ENCODE peak calls at places on chromosomes 4 and X, in six cellular contexts. One of them, this sample, is unnamed.

GRCh38 chrX:120274958-120275357 is 24.3 kb downstream of the ZBTB33 start:
- DNase-seq in brain microvascular endothelial cell: no peak
- DNase-seq in AG04450: no peak
- DNase-seq in endothelial cell: no peak
- DNase-seq in ovary: no peak
- DNase-seq in GM12865: no peak
- DNase-seq in this sample: no peak

GRCh38 chr4:184153781-184154542 is 63.7 kb downstream of the ENPP6 start:
- DNase-seq in ovary: no peak
- DNase-seq in GM12865: no peak
- DNase-seq in brain microvascular endothelial cell: no peak
- DNase-seq in AG04450: no peak
- DNase-seq in endothelial cell: no peak
- DNase-seq in this sample: no peak

GRCh38 chr4:88091378-88091777 is 67.1 kb downstream of the ABCG2 start:
- DNase-seq in AG04450: no peak
- DNase-seq in GM12865: no peak
- DNase-seq in endothelial cell: no peak
- DNase-seq in ovary: no peak
- DNase-seq in brain microvascular endothelial cell: no peak
- DNase-seq in this sample: no peak

GRCh38 chr4:52911684-52912294 is 49.7 kb downstream of the RASL11B start:
- DNase-seq in AG04450: no peak
- DNase-seq in ovary: peak
- DNase-seq in brain microvascular endothelial cell: peak
- DNase-seq in GM12865: peak
- DNase-seq in endothelial cell: peak
- DNase-seq in this sample: peak

GRCh38 chr4:4693755-4694295 is 152.0 kb upstream of the STX18 start:
- DNase-seq in ovary: no peak
- DNase-seq in brain microvascular endothelial cell: no peak
- DNase-seq in GM12865: no peak
- DNase-seq in AG04450: no peak
- DNase-seq in endothelial cell: no peak
- DNase-seq in this sample: no peak

GRCh38 chrX:1686642-1687041 is 71.8 kb downstream of the ASMT start:
- DNase-seq in GM12865: no peak
- DNase-seq in endothelial cell: no peak
- DNase-seq in ovary: no peak
- DNase-seq in AG04450: no peak
- DNase-seq in brain microvascular endothelial cell: peak
- DNase-seq in this sample: no peak

GRCh38 chr4:46793036-46793435 is 116.0 kb downstream of the COX7B2 start:
- DNase-seq in brain microvascular endothelial cell: no peak
- DNase-seq in endothelial cell: no peak
- DNase-seq in ovary: no peak
- DNase-seq in AG04450: no peak
- DNase-seq in GM12865: no peak
- DNase-seq in this sample: no peak

GRCh38 chr4:174284181-174284886 is 623 bp downstream of the CEP44 start:
- DNase-seq in GM12865: peak
- DNase-seq in brain microvascular endothelial cell: peak
- DNase-seq in AG04450: peak
- DNase-seq in endothelial cell: no peak
- DNase-seq in ovary: no peak
- DNase-seq in this sample: no peak

GRCh38 chr4:176587920-176588319 is 204.8 kb downstream of the VEGFC start:
- DNase-seq in GM12865: no peak
- DNase-seq in ovary: no peak
- DNase-seq in brain microvascular endothelial cell: peak
- DNase-seq in endothelial cell: no peak
- DNase-seq in AG04450: peak
- DNase-seq in this sample: no peak

GRCh38 chr4:14218641-14219040 is 591.1 kb upstream of the BOD1L1 start:
- DNase-seq in endothelial cell: no peak
- DNase-seq in GM12865: no peak
- DNase-seq in AG04450: no peak
- DNase-seq in ovary: no peak
- DNase-seq in brain microvascular endothelial cell: no peak
- DNase-seq in this sample: peak

GRCh38 chr4:77072195-77072753 is 3.5 kb downstream of the CCNI start:
- DNase-seq in AG04450: no peak
- DNase-seq in GM12865: peak
- DNase-seq in ovary: no peak
- DNase-seq in endothelial cell: no peak
- DNase-seq in brain microvascular endothelial cell: no peak
- DNase-seq in this sample: peak

GRCh38 chr4:1632109-1633104 is 51.7 kb downstream of the FAM53A start:
- DNase-seq in ovary: no peak
- DNase-seq in GM12865: no peak
- DNase-seq in AG04450: no peak
- DNase-seq in endothelial cell: no peak
- DNase-seq in brain microvascular endothelial cell: no peak
- DNase-seq in this sample: no peak

GRCh38 chr4:93199492-93199891 is 629.1 kb upstream of the ATOH1 start:
- DNase-seq in brain microvascular endothelial cell: peak
- DNase-seq in GM12865: peak
- DNase-seq in endothelial cell: peak
- DNase-seq in ovary: no peak
- DNase-seq in AG04450: no peak
- DNase-seq in this sample: no peak

GRCh38 chrX:152843852-152844251 is 13.0 kb downstream of the NSDHL start:
- DNase-seq in AG04450: no peak
- DNase-seq in brain microvascular endothelial cell: no peak
- DNase-seq in endothelial cell: no peak
- DNase-seq in GM12865: no peak
- DNase-seq in ovary: no peak
- DNase-seq in this sample: no peak

GRCh38 chr4:96472103-96472867 is 632.4 kb downstream of the PDHA2 start:
- DNase-seq in ovary: no peak
- DNase-seq in GM12865: no peak
- DNase-seq in brain microvascular endothelial cell: peak
- DNase-seq in AG04450: no peak
- DNase-seq in endothelial cell: no peak
- DNase-seq in this sample: peak

GRCh38 chrX:78687586-78687985 is 28.5 kb upstream of the RTL3 start:
- DNase-seq in GM12865: peak
- DNase-seq in endothelial cell: no peak
- DNase-seq in AG04450: no peak
- DNase-seq in ovary: no peak
- DNase-seq in brain microvascular endothelial cell: no peak
- DNase-seq in this sample: no peak

GRCh38 chrX:40646489-40647306 is 663 bp downstream of the CXorf38 start:
- DNase-seq in endothelial cell: peak
- DNase-seq in GM12865: peak
- DNase-seq in brain microvascular endothelial cell: peak
- DNase-seq in AG04450: no peak
- DNase-seq in ovary: peak
- DNase-seq in this sample: peak

GRCh38 chr4:3858765-3859388 is 92.7 kb downstream of the ADRA2C start:
- DNase-seq in ovary: no peak
- DNase-seq in brain microvascular endothelial cell: no peak
- DNase-seq in endothelial cell: no peak
- DNase-seq in AG04450: no peak
- DNase-seq in GM12865: no peak
- DNase-seq in this sample: no peak

GRCh38 chr4:82248903-82249632 is 124.7 kb downstream of the HNRNPD start:
- DNase-seq in brain microvascular endothelial cell: no peak
- DNase-seq in ovary: no peak
- DNase-seq in AG04450: no peak
- DNase-seq in endothelial cell: no peak
- DNase-seq in GM12865: no peak
- DNase-seq in this sample: no peak
- TF ChIP-seq CTCF in brain microvascular endothelial cell: no peak
- TF ChIP-seq CTCF in ovary: no peak
- TF ChIP-seq CTCF in AG04450: no peak
- TF ChIP-seq CTCF in endothelial cell: no peak
- TF ChIP-seq CTCF in GM12865: no peak
- TF ChIP-seq CTCF in this sample: no peak

GRCh38 chrX:8845060-8845459 is 43.9 kb upstream of the FAM9A start:
- DNase-seq in AG04450: peak
- DNase-seq in endothelial cell: no peak
- DNase-seq in GM12865: no peak
- DNase-seq in ovary: no peak
- DNase-seq in brain microvascular endothelial cell: peak
- DNase-seq in this sample: peak
- TF ChIP-seq CTCF in AG04450: peak
- TF ChIP-seq CTCF in endothelial cell: no peak
- TF ChIP-seq CTCF in GM12865: no peak
- TF ChIP-seq CTCF in ovary: no peak
- TF ChIP-seq CTCF in brain microvascular endothelial cell: peak
- TF ChIP-seq CTCF in this sample: peak

GRCh38 chr4:33160126-33160525 is 2440.0 kb downstream of the PCDH7 start:
- DNase-seq in AG04450: no peak
- DNase-seq in endothelial cell: peak
- DNase-seq in GM12865: no peak
- DNase-seq in ovary: no peak
- DNase-seq in brain microvascular endothelial cell: peak
- DNase-seq in this sample: no peak
- TF ChIP-seq CTCF in AG04450: peak
- TF ChIP-seq CTCF in endothelial cell: no peak
- TF ChIP-seq CTCF in GM12865: no peak
- TF ChIP-seq CTCF in ovary: no peak
- TF ChIP-seq CTCF in brain microvascular endothelial cell: peak
- TF ChIP-seq CTCF in this sample: no peak

GRCh38 chr4:152500308-152500707 is 35.6 kb downstream of the FBXW7 start:
- DNase-seq in brain microvascular endothelial cell: no peak
- DNase-seq in AG04450: no peak
- DNase-seq in ovary: no peak
- DNase-seq in endothelial cell: no peak
- DNase-seq in GM12865: no peak
- DNase-seq in this sample: no peak
- TF ChIP-seq CTCF in brain microvascular endothelial cell: no peak
- TF ChIP-seq CTCF in AG04450: no peak
- TF ChIP-seq CTCF in ovary: no peak
- TF ChIP-seq CTCF in endothelial cell: no peak
- TF ChIP-seq CTCF in GM12865: no peak
- TF ChIP-seq CTCF in this sample: no peak

GRCh38 chr4:97548186-97548585 is 595.1 kb downstream of the STPG2 start:
- DNase-seq in AG04450: no peak
- DNase-seq in endothelial cell: no peak
- DNase-seq in brain microvascular endothelial cell: no peak
- DNase-seq in ovary: no peak
- DNase-seq in GM12865: peak
- DNase-seq in this sample: no peak

GRCh38 chr4:97548943-97549583 is 594.2 kb downstream of the STPG2 start:
- DNase-seq in ovary: no peak
- DNase-seq in endothelial cell: no peak
- DNase-seq in GM12865: peak
- DNase-seq in brain microvascular endothelial cell: no peak
- DNase-seq in AG04450: no peak
- DNase-seq in this sample: no peak
- TF ChIP-seq CTCF in ovary: no peak
- TF ChIP-seq CTCF in endothelial cell: no peak
- TF ChIP-seq CTCF in GM12865: no peak
- TF ChIP-seq CTCF in brain microvascular endothelial cell: no peak
- TF ChIP-seq CTCF in AG04450: no peak
- TF ChIP-seq CTCF in this sample: no peak

DNA sequence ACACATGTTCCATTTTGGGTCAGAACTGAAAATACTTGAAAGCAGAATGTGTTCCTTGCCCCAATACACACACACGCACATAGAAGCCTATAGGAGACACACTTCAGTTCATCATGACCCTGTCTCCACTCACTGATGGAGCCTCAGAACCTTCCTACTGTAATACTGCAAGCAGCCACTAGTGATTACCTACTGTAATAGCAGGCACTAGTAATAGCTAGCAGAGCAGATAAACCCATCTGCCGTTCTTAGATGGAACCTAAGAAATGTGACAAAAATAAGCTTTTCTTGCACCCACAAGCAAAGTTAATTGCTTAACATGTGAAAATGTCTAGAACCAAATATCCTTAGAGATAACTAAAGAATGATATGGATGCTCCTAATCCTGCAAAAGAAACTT is 13.6 kb downstream of the AMTN start:
- DNase-seq in endothelial cell: no peak
- DNase-seq in brain microvascular endothelial cell: no peak
- DNase-seq in AG04450: no peak
- DNase-seq in ovary: no peak
- DNase-seq in GM12865: peak
- DNase-seq in this sample: no peak
- TF ChIP-seq CTCF in endothelial cell: peak
- TF ChIP-seq CTCF in brain microvascular endothelial cell: peak
- TF ChIP-seq CTCF in AG04450: no peak
- TF ChIP-seq CTCF in ovary: no peak
- TF ChIP-seq CTCF in GM12865: peak
- TF ChIP-seq CTCF in this sample: no peak

DNA sequence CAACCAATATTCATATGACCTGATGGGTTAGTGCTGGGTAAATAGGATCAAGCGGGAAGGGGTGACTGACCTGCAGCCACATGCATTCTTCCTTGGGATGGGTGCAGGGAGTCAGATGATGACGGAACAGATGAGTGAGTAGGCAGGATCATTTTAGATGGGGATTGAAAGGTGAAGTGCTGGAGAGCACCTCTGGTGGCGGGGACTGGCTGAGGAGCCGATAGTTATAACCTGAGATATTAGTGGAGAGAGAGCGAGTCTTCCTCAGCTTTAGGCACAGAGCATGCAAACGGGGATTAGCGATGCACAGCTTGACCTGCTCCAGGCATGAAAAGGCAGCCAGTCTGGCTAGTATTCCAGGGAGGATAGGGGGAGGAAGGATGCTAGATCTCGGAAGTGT is 99.1 kb downstream of the AFF1 start:
- DNase-seq in AG04450: no peak
- DNase-seq in ovary: no peak
- DNase-seq in GM12865: no peak
- DNase-seq in brain microvascular endothelial cell: no peak
- DNase-seq in endothelial cell: no peak
- DNase-seq in this sample: no peak
- TF ChIP-seq CTCF in AG04450: no peak
- TF ChIP-seq CTCF in ovary: no peak
- TF ChIP-seq CTCF in GM12865: no peak
- TF ChIP-seq CTCF in brain microvascular endothelial cell: peak
- TF ChIP-seq CTCF in endothelial cell: no peak
- TF ChIP-seq CTCF in this sample: no peak

DNA sequence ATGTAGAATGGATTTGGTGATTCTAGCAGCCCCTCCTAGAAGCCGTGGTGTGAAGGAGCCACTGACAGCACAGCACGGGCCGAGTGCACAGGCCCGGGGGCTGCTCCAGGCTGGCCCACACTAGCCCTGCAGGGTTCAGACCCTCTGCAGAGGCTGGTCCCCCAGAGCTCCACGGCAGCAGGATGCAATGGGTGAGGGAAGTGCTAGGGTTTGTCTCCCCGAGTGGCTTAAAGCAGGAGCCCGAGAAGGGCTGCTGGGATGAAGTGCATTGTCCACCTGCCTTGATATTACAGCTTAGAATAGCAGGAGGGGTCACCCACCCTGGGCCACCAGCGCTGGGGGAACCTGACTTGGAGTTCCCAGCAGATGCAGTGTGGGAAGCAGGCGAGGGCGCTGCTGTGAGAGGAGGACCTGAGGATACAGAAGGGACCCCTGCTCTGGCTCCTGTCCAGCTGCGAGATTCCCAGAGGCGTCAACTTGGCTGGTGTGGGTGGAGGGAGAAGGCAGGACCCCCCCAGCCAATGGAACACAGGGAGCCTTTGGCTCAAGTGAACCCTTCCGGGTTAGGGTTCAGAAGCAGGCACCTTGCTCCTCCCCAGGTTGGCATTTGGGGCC is 30.0 kb downstream of the WDR1 start:
- DNase-seq in endothelial cell: no peak
- DNase-seq in ovary: no peak
- DNase-seq in brain microvascular endothelial cell: no peak
- DNase-seq in AG04450: no peak
- DNase-seq in GM12865: no peak
- DNase-seq in this sample: no peak
- TF ChIP-seq CTCF in endothelial cell: no peak
- TF ChIP-seq CTCF in ovary: no peak
- TF ChIP-seq CTCF in brain microvascular endothelial cell: no peak
- TF ChIP-seq CTCF in AG04450: no peak
- TF ChIP-seq CTCF in GM12865: no peak
- TF ChIP-seq CTCF in this sample: no peak

This sample was measured in Calu3.